ENCODE peak calls at places on chromosomes 6 and 20, in seven cellular contexts. Y, T, C, G, E, L and I are unnamed samples.

GRCh38 chr6:133887478-133887877 is 1.4 kb upstream of the TCF21 start:
- DNase-seq in E (no peak), T (no peak), L (no peak), C (no peak), Y (no peak), G (no peak), I (no peak)

GRCh38 chr20:50571466-50571865 is 61.3 kb downstream of the PTPN1 start:
- DNase-seq in C (no peak), G (no peak), L (no peak), E (no peak), Y (no peak), T (no peak), I (no peak)

GRCh38 chr6:54255881-54256280 is 52.4 kb upstream of the TINAG start:
- DNase-seq in C (no peak), L (no peak), G (no peak), T (no peak), Y (no peak), E (no peak), I (no peak)

GRCh38 chr6:15914553-15914952 is 214.3 kb upstream of the MYLIP start:
- DNase-seq in E (no peak), C (no peak), Y (no peak), G (no peak), L (no peak), T (no peak), I (no peak)

GRCh38 chr6:25026723-25027122 is 91.0 kb upstream of the RIPOR2 start:
- DNase-seq in L (no peak), C (no peak), G (peak), E (no peak), Y (peak), T (no peak), I (no peak)

GRCh38 chr20:58891076-58891685 is 38.7 kb downstream of the GNAS start:
- DNase-seq in T (peak), C (peak), Y (peak), E (peak), L (peak), G (no peak), I (peak)

GRCh38 chr20:34983995-34984735 is 28.5 kb downstream of the MYH7B start:
- DNase-seq in Y (no peak), C (no peak), G (no peak), T (no peak), E (peak), L (no peak), I (no peak)

GRCh38 chr20:57614490-57615471 is 5.4 kb downstream of the ZBP1 start:
- DNase-seq in E (no peak), L (no peak), G (no peak), C (no peak), T (no peak), Y (no peak), I (no peak)

GRCh38 chr6:145247677-145248419 is 487.5 kb downstream of the EPM2A start:
- DNase-seq in Y (peak), C (no peak), E (no peak), G (no peak), T (peak), L (no peak), I (no peak)

GRCh38 chr6:45988635-45989034 is 27.0 kb downstream of the CLIC5 start:
- DNase-seq in T (no peak), L (no peak), Y (no peak), G (no peak), C (no peak), E (peak), I (no peak)

GRCh38 chr20:36482044-36482473 is 59.3 kb upstream of the MYL9 start:
- DNase-seq in Y (no peak), C (no peak), T (no peak), E (peak), G (peak), L (no peak), I (no peak)